ENCODE peak calls at places on chromosomes 4 and X, in six cellular contexts. B is vagina, O is fibroblast of lung, X is transverse colon, R is PC-3, Q is GM12864. A is an unnamed sample.

GRCh38 chrX:38260231-38260630 is 39.6 kb upstream of the SRPX start:
- DNase-seq in B (no peak), O (no peak), X (peak), R (peak), Q (no peak), A (peak)

GRCh38 chr4:128600410-128600809 is 209.1 kb upstream of the JADE1 start:
- DNase-seq in B (no peak), O (peak), X (no peak), R (no peak), Q (no peak), A (peak)

GRCh38 chrX:47483310-47484268 is 567 bp upstream of the ZNF41 start:
- DNase-seq in B (no peak), O (peak), X (peak), R (peak), Q (no peak), A (peak)

GRCh38 chrX:40148439-40149285 is 50.9 kb upstream of the BCOR start:
- DNase-seq in B (no peak), O (no peak), X (peak), R (peak), Q (no peak), A (no peak)

GRCh38 chrX:85620466-85620865 is 241.0 kb upstream of the POF1B start:
- DNase-seq in B (no peak), O (no peak), X (no peak), R (no peak), Q (no peak), A (no peak)

GRCh38 chrX:79444694-79445093 is 77.6 kb upstream of the ITM2A start:
- DNase-seq in B (no peak), O (no peak), X (no peak), R (no peak), Q (no peak), A (no peak)

GRCh38 chrX:110442631-110443030 is 84.0 kb downstream of the RTL9 start:
- DNase-seq in B (no peak), O (peak), X (no peak), R (peak), Q (no peak), A (peak)

GRCh38 chrX:37638047-37638446 is 47.5 kb upstream of the XK start:
- DNase-seq in B (no peak), O (no peak), X (no peak), R (no peak), Q (no peak), A (no peak)

GRCh38 chrX:9729161-9729885 is 36.3 kb downstream of the GPR143 start:
- DNase-seq in B (no peak), O (no peak), X (no peak), R (no peak), Q (no peak), A (peak)

GRCh38 chr4:40536032-40536431 is 93.6 kb downstream of the RBM47 start:
- DNase-seq in B (no peak), O (no peak), X (no peak), R (no peak), Q (peak), A (no peak)

GRCh38 chrX:129000018-129000417 is 523.3 kb downstream of the SMARCA1 start:
- DNase-seq in B (no peak), O (no peak), X (no peak), R (no peak), Q (no peak), A (no peak)

GRCh38 chr4:68271851-68272756 is 26.6 kb upstream of the TMPRSS11B start:
- DNase-seq in B (no peak), O (peak), X (no peak), R (peak), Q (peak), A (peak)

GRCh38 chr4:25861951-25862410 is 807 bp downstream of the SEL1L3 start:
- DNase-seq in B (no peak), O (peak), X (peak), R (peak), Q (no peak), A (peak)

GRCh38 chr4:99847362-99847976 is 30.8 kb downstream of the DAPP1 start:
- DNase-seq in B (no peak), O (no peak), X (no peak), R (no peak), Q (peak), A (no peak)

GRCh38 chr4:146051724-146052396 is 113.2 kb upstream of the ZNF827 start:
- DNase-seq in B (no peak), O (peak), X (no peak), R (peak), Q (no peak), A (peak)

GRCh38 chr4:52606766-52607165 is 52.3 kb downstream of the USP46 start:
- DNase-seq in B (no peak), O (peak), X (no peak), R (no peak), Q (no peak), A (no peak)

GRCh38 chrX:10126044-10126443 is 30.7 kb upstream of the CLCN4 start:
- DNase-seq in B (no peak), O (no peak), X (no peak), R (no peak), Q (no peak), A (no peak)

GRCh38 chr4:99811850-99812249 is 4.8 kb upstream of the DAPP1 start:
- DNase-seq in B (no peak), O (peak), X (peak), R (peak), Q (peak), A (peak)

GRCh38 chr4:115790812-115791211 is 677.4 kb upstream of the NDST4 start:
- DNase-seq in B (no peak), O (no peak), X (no peak), R (no peak), Q (no peak), A (no peak)

GRCh38 chrX:12210921-12211320 is 72.6 kb downstream of the FRMPD4 start:
- DNase-seq in B (no peak), O (peak), X (no peak), R (peak), Q (no peak), A (peak)

GRCh38 chr4:74133786-74134499 is 24.0 kb upstream of the MTHFD2L start:
- DNase-seq in B (no peak), O (peak), X (peak), R (peak), Q (peak), A (peak)

GRCh38 chrX:3221643-3222042 is 124.8 kb downstream of the MXRA5 start:
- DNase-seq in B (no peak), O (no peak), X (no peak), R (no peak), Q (no peak), A (no peak)

GRCh38 chrX:153922932-153923857 is 2.9 kb downstream of the ARHGAP4 start:
- DNase-seq in B (no peak), O (peak), X (peak), R (peak), Q (no peak), A (peak)

GRCh38 chr4:80535551-80535950 is 200.0 kb downstream of the CFAP299 start:
- DNase-seq in B (no peak), O (no peak), X (no peak), R (peak), Q (no peak), A (no peak)

GRCh38 chr4:94342713-94343112 is at the start of gene HPGDS:
- DNase-seq in B (no peak), O (no peak), X (no peak), R (no peak), Q (no peak), A (no peak)

GRCh38 chr4:13705521-13706035 is 78.1 kb upstream of the BOD1L1 start:
- DNase-seq in B (peak), O (no peak), X (peak), R (peak), Q (no peak), A (no peak)

GRCh38 chrX:22373766-22374165 is 101.1 kb downstream of the CBLL2 start:
- DNase-seq in B (no peak), O (no peak), X (no peak), R (peak), Q (no peak), A (no peak)

GRCh38 chr4:41670982-41671381 is 77.5 kb downstream of the PHOX2B start:
- DNase-seq in B (no peak), O (no peak), X (no peak), R (no peak), Q (no peak), A (no peak)

DNA sequence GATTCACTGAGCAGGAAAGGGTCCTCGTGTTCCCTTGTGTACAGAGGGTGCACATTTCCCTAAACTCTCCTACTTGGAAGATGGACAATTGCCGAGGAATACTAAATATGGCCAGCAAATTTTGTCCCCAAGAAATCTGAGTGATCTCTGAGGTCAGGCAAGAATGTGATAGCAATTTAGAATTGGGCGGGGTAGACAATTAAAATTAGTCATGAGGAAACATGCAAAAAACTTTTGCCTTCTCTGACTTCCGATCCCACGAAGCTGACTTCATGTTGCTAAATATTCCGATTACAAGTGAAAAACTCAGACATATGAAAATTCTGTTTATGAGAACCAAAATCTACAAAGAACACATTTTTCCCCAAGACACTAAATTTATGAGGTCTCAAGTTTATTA is 453.9 kb upstream of the ZFP42 start:
- DNase-seq in B (no peak), O (no peak), X (no peak), R (peak), Q (no peak), A (no peak)
- H3K4me3 ChIP-seq in B (no peak), O (no peak), X (no peak), R (no peak), Q (no peak), A (no peak)

GRCh38 chr4:15848191-15848842 is 70.2 kb downstream of the CD38 start:
- DNase-seq in B (no peak), O (peak), X (no peak), R (peak), Q (no peak), A (peak)
- TF ChIP-seq CTCF in B (no peak), O (no peak), X (no peak), R (peak), Q (no peak), A (no peak)

GRCh38 chr4:184345573-184345922 is 127.9 kb upstream of the ENPP6 start:
- DNase-seq in B (no peak), O (no peak), X (no peak), R (no peak), Q (no peak), A (no peak)
- H3K4me3 ChIP-seq in B (no peak), O (no peak), X (no peak), R (no peak), Q (no peak), A (no peak)

GRCh38 chr4:82715731-82716617 is 82.6 kb downstream of the SCD5 start:
- DNase-seq in B (no peak), O (peak), X (no peak), R (no peak), Q (no peak), A (peak)

GRCh38 chr4:82726601-82727000 is 72.0 kb downstream of the SCD5 start:
- DNase-seq in B (no peak), O (no peak), X (no peak), R (no peak), Q (no peak), A (no peak)

GRCh38 chr4:82718067-82718935 is 80.3 kb downstream of the SCD5 start:
- DNase-seq in B (peak), O (peak), X (no peak), R (no peak), Q (no peak), A (peak)

GRCh38 chr4:82721819-82722423 is 76.7 kb downstream of the SCD5 start:
- DNase-seq in B (no peak), O (peak), X (no peak), R (peak), Q (no peak), A (no peak)
- TF ChIP-seq CTCF in B (no peak), O (peak), X (no peak), R (peak), Q (peak), A (peak)

GRCh38 chr4:123450393-123450792 is 53.8 kb downstream of the SPRY1 start:
- DNase-seq in B (no peak), O (no peak), X (no peak), R (no peak), Q (no peak), A (no peak)

GRCh38 chr4:123452585-123452984 is 56.0 kb downstream of the SPRY1 start:
- DNase-seq in B (no peak), O (peak), X (peak), R (peak), Q (no peak), A (peak)

GRCh38 chr4:123446791-123447474 is 50.3 kb downstream of the SPRY1 start:
- DNase-seq in B (no peak), O (no peak), X (no peak), R (no peak), Q (no peak), A (no peak)

GRCh38 chr4:123449362-123449761 is 52.8 kb downstream of the SPRY1 start:
- DNase-seq in B (no peak), O (peak), X (no peak), R (no peak), Q (no peak), A (no peak)

DNA sequence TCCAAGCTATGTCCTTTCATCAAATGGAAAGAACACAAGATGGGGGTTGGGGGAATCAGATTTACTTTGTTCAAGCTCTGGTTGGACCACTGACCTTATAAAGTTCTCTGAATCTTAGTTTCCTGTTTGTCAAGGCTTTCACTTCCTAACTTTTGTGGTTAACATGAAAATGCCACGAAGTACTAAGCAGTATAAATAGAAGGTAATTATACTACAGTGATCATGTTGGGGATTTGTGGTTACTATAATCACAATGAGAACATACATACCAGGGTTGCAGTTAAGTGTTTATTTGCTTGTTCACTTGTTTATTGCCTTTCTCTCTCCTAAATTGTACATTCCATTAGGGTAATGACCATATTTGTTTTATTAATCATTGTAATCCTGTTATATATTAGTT is 53.2 kb downstream of the SPRY1 start:
- DNase-seq in B (no peak), O (peak), X (no peak), R (peak), Q (no peak), A (peak)
- H3K4me3 ChIP-seq in B (no peak), O (no peak), X (no peak), R (peak), Q (no peak), A (no peak)

DNA sequence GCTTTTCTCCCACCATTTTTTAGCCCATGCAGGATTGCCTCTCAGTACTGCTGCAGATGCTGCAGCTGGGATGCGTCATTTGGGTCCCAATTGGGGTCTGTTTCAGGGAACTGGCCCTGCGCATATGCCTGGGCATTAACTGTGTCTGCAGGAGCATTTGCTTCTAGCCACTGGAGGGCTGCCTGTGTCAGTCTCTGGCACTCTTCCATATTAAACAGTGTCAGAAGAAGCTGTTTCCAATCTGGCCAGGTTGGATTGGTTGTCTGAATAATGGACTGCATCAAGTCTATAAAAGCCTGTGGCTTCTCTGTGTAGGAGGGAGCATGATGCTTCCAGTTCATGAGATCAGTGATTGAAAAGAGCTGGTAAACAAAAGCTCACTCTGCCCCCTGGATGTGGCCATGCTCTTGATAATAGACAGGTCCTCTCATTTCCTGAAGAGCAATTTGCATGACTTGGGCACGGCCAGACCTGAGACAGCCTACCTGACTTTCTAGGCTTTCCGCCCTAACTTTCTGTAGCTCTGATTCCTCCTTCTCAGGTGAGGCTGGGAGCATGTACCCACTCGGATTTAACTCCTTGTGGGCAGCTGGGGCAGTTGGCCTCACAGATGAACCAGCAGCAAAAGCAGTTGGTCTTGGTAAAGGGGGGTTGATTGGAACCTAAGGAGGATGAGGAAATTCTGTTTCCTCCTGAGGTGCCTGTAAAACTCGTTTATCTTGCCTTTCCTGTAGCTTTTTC is 29.2 kb downstream of the SULT1E1 start:
- DNase-seq in B (no peak), O (peak), X (peak), R (peak), Q (no peak), A (peak)
- TF ChIP-seq CTCF in B (no peak), O (no peak), X (peak), R (no peak), Q (no peak), A (peak)